ENCODE peak calls at places on chromosomes 1 and 21, in seven cellular contexts. J, Y, I, H, E, O and T are unnamed samples.

GRCh38 chr1:201223852-201224670 is 33.4 kb downstream of the IGFN1 start:
- DNase-seq in H (no peak), J (no peak), E (no peak), I (no peak), Y (no peak), O (no peak), T (no peak)

GRCh38 chr1:178870944-178871343 is at the start of gene ANGPTL1:
- DNase-seq in E (peak; percentile 45), J (peak; percentile 39), H (no peak), I (peak; percentile 29), Y (peak; percentile 45), O (no peak), T (no peak)

GRCh38 chr1:15994590-15995351 is 9.3 kb upstream of the SRARP start:
- DNase-seq in H (peak; percentile 62), E (peak; percentile 69), J (no peak), Y (no peak), O (peak; percentile 52), I (peak; percentile 54), T (peak; percentile 59)

GRCh38 chr1:119327436-119328155 is 41.0 kb upstream of the HAO2 start:
- DNase-seq in I (peak; percentile 87), H (peak; percentile 49), O (peak; percentile 47), E (peak; percentile 37), Y (peak; percentile 38), J (no peak), T (peak; percentile 47)

GRCh38 chr21:16437586-16437985 is 707.8 kb downstream of the USP25 start:
- DNase-seq in H (no peak), O (no peak), J (no peak), I (no peak), Y (no peak), E (no peak), T (no peak)

GRCh38 chr1:219585837-219586465 is 27.0 kb downstream of the ZC3H11B start:
- DNase-seq in O (no peak), H (no peak), J (no peak), E (no peak), I (no peak), Y (no peak), T (peak; percentile 32)

GRCh38 chr1:2927995-2928732 is 93.1 kb upstream of the ACTRT2 start:
- DNase-seq in I (no peak), E (no peak), J (no peak), H (no peak), O (no peak), Y (no peak), T (no peak)

GRCh38 chr1:152904688-152905440 is 3.5 kb upstream of the IVL start:
- DNase-seq in O (no peak), I (no peak), Y (no peak), J (no peak), E (no peak), H (no peak), T (no peak)

GRCh38 chr1:153962088-153963029 is 978 bp downstream of the SLC39A1 start:
- DNase-seq in I (peak; percentile 49), Y (no peak), J (no peak), E (peak; percentile 76), O (peak; percentile 70), H (peak; percentile 48), T (no peak)

GRCh38 chr1:200540281-200540680 is 80.3 kb downstream of the KIF14 start:
- DNase-seq in H (no peak), I (no peak), E (no peak), J (no peak), O (no peak), Y (no peak), T (no peak)

GRCh38 chr1:116226017-116226416 is 114.8 kb downstream of the MAB21L3 start:
- DNase-seq in J (no peak), I (no peak), E (no peak), Y (no peak), H (no peak), O (peak; percentile 91), T (no peak)

GRCh38 chr1:53413175-53414001 is 45.8 kb upstream of the DMRTB1 start:
- DNase-seq in E (peak; percentile 76), J (peak; percentile 33), H (no peak), I (no peak), Y (no peak), O (no peak), T (no peak)
- H3K4me3 ChIP-seq in E (no peak overlapping the region), J (no peak overlapping the region), H (no peak overlapping the region), I (no peak overlapping the region), Y (no peak overlapping the region), O (no peak overlapping the region), T (no peak overlapping the region)

DNA sequence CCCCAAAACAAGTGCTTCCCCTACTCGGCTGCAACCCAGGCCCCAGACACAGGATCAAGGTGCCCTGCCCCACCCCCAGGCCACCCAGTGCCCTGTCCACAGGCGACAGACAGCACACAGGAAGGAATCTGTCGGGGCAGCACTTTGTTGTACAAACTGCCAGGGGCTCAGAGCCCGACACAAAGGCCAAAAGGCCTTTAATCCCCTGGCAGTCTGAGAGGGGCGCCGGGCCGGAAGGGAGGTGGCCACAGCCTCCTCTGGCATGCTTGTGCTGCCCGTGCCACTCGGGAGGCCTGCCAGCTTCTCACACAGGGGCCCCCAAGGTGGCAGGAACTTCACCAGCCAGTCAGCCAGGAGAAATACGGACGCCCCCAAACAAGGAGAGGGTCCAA is 35.1 kb downstream of the HSPG2 start:
- DNase-seq in O (no peak), Y (no peak), J (no peak), E (no peak), I (no peak), H (no peak), T (no peak)
- H3K4me3 ChIP-seq in O (no peak overlapping the region), Y (no peak overlapping the region), J (no peak overlapping the region), E (no peak overlapping the region), I (no peak overlapping the region), H (no peak overlapping the region), T (no peak overlapping the region)

GRCh38 chr1:210311726-210312493 is 16.8 kb upstream of the HHAT start:
- DNase-seq in O (no peak), E (peak; percentile 47), Y (no peak), J (no peak), I (no peak), H (no peak), T (no peak)

GRCh38 chr1:210313046-210313445 is 15.7 kb upstream of the HHAT start:
- DNase-seq in I (no peak), Y (no peak), J (no peak), E (no peak), H (no peak), O (no peak), T (no peak)

GRCh38 chr1:210315529-210315928 is 13.2 kb upstream of the HHAT start:
- DNase-seq in O (no peak), J (no peak), H (no peak), E (no peak), Y (no peak), I (no peak), T (no peak)

GRCh38 chr1:210310562-210310961 is 18.1 kb upstream of the HHAT start:
- DNase-seq in O (no peak), J (no peak), I (no peak), E (no peak), Y (no peak), H (no peak), T (no peak)
- H3K4me3 ChIP-seq in O (no peak overlapping the region), J (no peak overlapping the region), I (no peak overlapping the region), E (no peak overlapping the region), Y (no peak overlapping the region), H (no peak overlapping the region), T (peak overlapping the region; percentile 71)

DNA sequence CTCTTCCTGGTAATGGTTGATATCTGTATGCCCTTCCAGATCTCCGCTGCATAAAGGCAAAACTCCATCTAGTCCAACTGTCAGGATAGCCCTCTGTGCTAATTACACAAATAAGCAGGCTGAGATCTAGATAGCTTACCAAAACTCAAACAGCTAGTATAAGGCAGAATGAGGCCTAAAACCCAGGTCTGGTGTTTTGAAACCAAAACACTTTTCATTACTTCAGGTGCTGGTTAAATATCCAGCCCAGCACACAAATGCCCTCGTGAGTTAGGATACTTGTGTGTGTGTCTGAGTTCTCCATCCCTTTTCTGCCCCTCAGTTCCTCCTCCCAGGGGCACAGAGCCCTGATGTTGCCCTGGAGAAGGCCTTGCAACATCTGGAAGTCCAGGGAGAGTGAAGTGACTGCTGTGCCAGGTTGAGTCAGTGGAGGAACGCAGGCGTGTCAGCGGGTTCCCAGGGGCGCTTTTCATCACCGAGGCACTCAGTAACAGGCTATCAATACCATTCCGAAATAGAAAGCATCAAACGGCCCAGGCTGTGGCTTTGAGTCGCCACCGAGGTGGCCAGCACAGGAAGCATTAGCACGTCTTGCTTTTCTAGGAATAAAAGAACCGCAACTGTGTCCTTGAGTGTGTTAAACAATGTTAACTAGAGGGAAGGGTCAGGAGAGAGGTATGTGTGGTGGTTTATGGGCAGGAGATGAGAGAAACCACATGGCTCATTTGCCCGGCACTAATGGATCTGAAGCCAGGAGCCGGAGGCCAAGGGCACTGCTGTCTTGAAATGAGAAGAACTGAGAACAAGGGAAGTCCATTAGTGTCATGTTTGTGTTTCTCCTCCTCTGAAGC is 90.7 kb upstream of the WLS start:
- DNase-seq in Y (no peak), O (no peak), E (peak; percentile 84), J (no peak), H (no peak), I (no peak), T (no peak)
- H3K4me3 ChIP-seq in Y (no peak overlapping the region), O (no peak overlapping the region), E (no peak overlapping the region), J (no peak overlapping the region), H (no peak overlapping the region), I (no peak overlapping the region), T (no peak overlapping the region)

GRCh38 chr21:33658919-33659318 is 16.6 kb downstream of the ITSN1 start:
- DNase-seq in I (no peak), E (no peak), O (no peak), H (no peak), J (no peak), Y (no peak), T (no peak)
- H3K4me3 ChIP-seq in I (no peak overlapping the region), E (no peak overlapping the region), O (no peak overlapping the region), H (no peak overlapping the region), J (no peak overlapping the region), Y (no peak overlapping the region), T (no peak overlapping the region)

DNA sequence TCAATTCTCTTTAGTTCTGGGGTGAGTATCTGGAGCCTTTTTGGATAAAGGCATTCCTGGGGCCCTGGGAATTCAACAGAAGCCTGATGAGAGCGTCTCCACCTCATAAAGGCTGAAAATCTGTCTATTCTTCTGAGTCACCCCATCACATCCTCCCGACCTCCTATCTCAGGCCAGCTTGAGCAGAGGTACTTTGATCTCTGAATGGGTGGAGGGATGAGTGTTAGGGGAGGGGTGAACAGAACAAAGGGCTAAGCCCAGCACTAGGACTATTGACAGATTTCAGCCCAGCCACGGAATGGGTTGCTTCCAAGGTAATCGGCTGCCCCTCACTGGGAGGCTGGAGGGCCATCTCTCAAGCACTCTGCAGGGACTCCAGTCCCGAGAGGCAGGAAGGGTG is 2.5 kb upstream of the MYBPH start:
- DNase-seq in J (no peak), O (peak; percentile 79), I (no peak), Y (peak; percentile 45), H (no peak), E (peak; percentile 46), T (no peak)
- H3K4me3 ChIP-seq in J (no peak overlapping the region), O (peak overlapping the region; percentile 71), I (no peak overlapping the region), Y (no peak overlapping the region), H (no peak overlapping the region), E (no peak overlapping the region), T (no peak overlapping the region)